ENCODE peak calls at places on chromosome X, in four cellular contexts. One of them, this sample, is unnamed. For H3K27me3 and H3K9me3, the result is how much of the 10 kb centered on the place peaks cover.

GRCh38 chrX:136250191-136251041 is 784 bp downstream of the MAP7D3 start:
- DNase-seq in body of pancreas: no peak
- DNase-seq in esophagus squamous epithelium: no peak
- DNase-seq in right cardiac atrium: peak
- DNase-seq in this sample: no peak

GRCh38 chrX:48709522-48710117 is 13.1 kb downstream of the SUV39H1 start:
- DNase-seq in body of pancreas: no peak
- DNase-seq in esophagus squamous epithelium: no peak
- DNase-seq in right cardiac atrium: no peak
- DNase-seq in this sample: no peak

GRCh38 chrX:341541-342101 is 23.0 kb upstream of the GTPBP6 start:
- DNase-seq in esophagus squamous epithelium: no peak
- DNase-seq in right cardiac atrium: no peak
- DNase-seq in body of pancreas: no peak
- DNase-seq in this sample: no peak

GRCh38 chrX:39760930-39761329 is 336.8 kb downstream of the BCOR start:
- DNase-seq in right cardiac atrium: no peak
- DNase-seq in body of pancreas: no peak
- DNase-seq in esophagus squamous epithelium: no peak
- DNase-seq in this sample: no peak

GRCh38 chrX:28586291-28586690 is 955 bp upstream of the IL1RAPL1 start:
- DNase-seq in body of pancreas: no peak
- DNase-seq in right cardiac atrium: peak
- DNase-seq in esophagus squamous epithelium: no peak
- DNase-seq in this sample: no peak

GRCh38 chrX:9291666-9292065 is 173.2 kb upstream of the TBL1X start:
- DNase-seq in esophagus squamous epithelium: no peak
- DNase-seq in body of pancreas: no peak
- DNase-seq in right cardiac atrium: no peak
- DNase-seq in this sample: no peak

GRCh38 chrX:121308276-121308805 is 260.9 kb downstream of the GLUD2 start:
- DNase-seq in esophagus squamous epithelium: no peak
- DNase-seq in right cardiac atrium: no peak
- DNase-seq in body of pancreas: peak
- DNase-seq in this sample: peak

GRCh38 chrX:12080265-12080664 is 58.0 kb upstream of the FRMPD4 start:
- DNase-seq in right cardiac atrium: no peak
- DNase-seq in esophagus squamous epithelium: no peak
- DNase-seq in body of pancreas: peak
- DNase-seq in this sample: no peak

GRCh38 chrX:363621-364375 is 22.9 kb downstream of the PPP2R3B start:
- DNase-seq in right cardiac atrium: no peak
- DNase-seq in esophagus squamous epithelium: no peak
- DNase-seq in body of pancreas: no peak
- DNase-seq in this sample: no peak

GRCh38 chrX:46865281-46865680 is 28.4 kb downstream of the RP2 start:
- DNase-seq in right cardiac atrium: no peak
- DNase-seq in esophagus squamous epithelium: no peak
- DNase-seq in body of pancreas: peak
- DNase-seq in this sample: no peak

GRCh38 chrX:40883021-40883619 is 147.8 kb upstream of the MED14 start:
- DNase-seq in right cardiac atrium: no peak
- DNase-seq in body of pancreas: no peak
- DNase-seq in esophagus squamous epithelium: no peak
- DNase-seq in this sample: no peak
- H3K27me3 ChIP-seq in right cardiac atrium: under half
- H3K27me3 ChIP-seq in body of pancreas: under half
- H3K27me3 ChIP-seq in esophagus squamous epithelium: under half
- H3K27me3 ChIP-seq in this sample: under half

GRCh38 chrX:144791298-144791697 is 456.0 kb upstream of the SPANXN1 start:
- DNase-seq in body of pancreas: no peak
- DNase-seq in right cardiac atrium: no peak
- DNase-seq in esophagus squamous epithelium: no peak
- DNase-seq in this sample: no peak
- H3K9me3 ChIP-seq in body of pancreas: under half
- H3K9me3 ChIP-seq in right cardiac atrium: under half
- H3K9me3 ChIP-seq in esophagus squamous epithelium: under half
- H3K9me3 ChIP-seq in this sample: under half

GRCh38 chrX:1646009-1646408 is 31.1 kb downstream of the ASMT start:
- DNase-seq in body of pancreas: no peak
- DNase-seq in esophagus squamous epithelium: no peak
- DNase-seq in right cardiac atrium: no peak
- DNase-seq in this sample: no peak

DNA sequence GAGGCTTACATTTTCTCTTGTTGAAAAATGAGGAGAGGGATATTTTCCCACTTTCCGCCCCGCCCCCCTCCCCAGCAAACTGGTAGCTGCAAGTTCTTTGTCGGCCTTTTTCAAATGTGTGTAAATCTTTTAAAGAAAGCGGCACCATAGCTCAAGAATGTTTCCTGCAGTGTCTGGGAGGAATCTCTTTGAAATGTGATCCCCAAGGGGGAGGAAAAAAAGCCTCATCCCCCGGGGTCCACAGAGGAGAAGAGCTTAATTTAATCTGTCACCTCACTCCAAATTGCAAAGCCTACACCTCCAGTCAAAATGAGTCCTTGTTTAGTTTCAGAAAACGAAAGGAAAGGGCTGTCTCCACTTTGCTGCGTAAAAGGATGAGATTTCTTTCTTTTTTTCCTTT is 34.8 kb downstream of the ASMT start:
- DNase-seq in right cardiac atrium: no peak
- DNase-seq in body of pancreas: no peak
- DNase-seq in esophagus squamous epithelium: no peak
- DNase-seq in this sample: no peak
- H3K4me3 ChIP-seq in right cardiac atrium: no peak
- H3K4me3 ChIP-seq in body of pancreas: no peak
- H3K4me3 ChIP-seq in esophagus squamous epithelium: no peak
- H3K4me3 ChIP-seq in this sample: no peak

GRCh38 chrX:63417649-63418048 is 66.5 kb upstream of the SPIN4 start:
- DNase-seq in right cardiac atrium: no peak
- DNase-seq in esophagus squamous epithelium: no peak
- DNase-seq in body of pancreas: no peak
- DNase-seq in this sample: no peak
- H3K27me3 ChIP-seq in right cardiac atrium: under half
- H3K27me3 ChIP-seq in esophagus squamous epithelium: under half
- H3K27me3 ChIP-seq in body of pancreas: under half
- H3K27me3 ChIP-seq in this sample: under half

GRCh38 chrX:63466690-63467089 is 115.6 kb upstream of the SPIN4 start:
- DNase-seq in esophagus squamous epithelium: no peak
- DNase-seq in right cardiac atrium: no peak
- DNase-seq in body of pancreas: no peak
- DNase-seq in this sample: no peak
- H3K9me3 ChIP-seq in esophagus squamous epithelium: under half
- H3K9me3 ChIP-seq in right cardiac atrium: under half
- H3K9me3 ChIP-seq in body of pancreas: under half
- H3K9me3 ChIP-seq in this sample: under half

DNA sequence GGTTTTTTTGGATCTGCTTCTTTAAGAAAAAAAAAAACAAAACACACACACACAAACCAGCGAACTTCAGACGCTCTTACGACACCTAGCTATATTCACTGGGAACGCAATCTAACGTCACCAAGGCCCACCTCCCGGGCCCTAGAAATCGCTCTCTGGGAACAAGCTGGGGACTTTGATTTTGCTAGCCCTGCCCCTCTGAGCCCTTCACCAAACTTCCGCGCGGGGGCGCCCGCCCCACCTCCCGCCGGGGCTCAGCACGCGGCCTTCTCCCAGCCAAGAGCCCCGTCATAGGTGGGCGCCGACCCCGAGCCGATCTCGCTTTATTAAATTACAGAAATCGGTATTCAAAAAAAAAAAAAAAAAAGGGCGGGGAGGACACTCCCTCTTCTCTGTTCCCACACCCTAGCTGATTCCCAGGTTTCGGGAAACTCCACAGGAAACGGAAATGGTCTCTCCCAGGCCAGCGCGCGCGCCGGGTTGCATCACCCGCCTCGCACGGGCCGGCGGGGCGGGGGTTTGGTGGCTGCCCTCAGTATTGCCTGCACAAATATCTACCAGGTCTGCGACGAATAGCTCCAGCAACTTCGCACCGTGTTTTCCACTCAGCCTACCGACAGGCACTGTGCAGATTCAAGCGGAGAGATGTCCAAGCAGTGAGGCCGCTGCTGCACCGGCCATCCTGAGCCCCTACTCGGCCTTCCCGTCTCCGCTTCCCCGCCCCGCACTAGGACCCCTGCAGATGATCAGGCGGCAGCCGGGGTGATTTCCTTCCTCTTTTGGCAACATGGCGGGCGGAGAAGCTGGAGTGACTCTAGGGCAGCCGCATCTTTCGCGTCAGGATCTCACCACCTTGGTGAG is at the start of gene EIF2S3:
- DNase-seq in right cardiac atrium: peak
- DNase-seq in esophagus squamous epithelium: peak
- DNase-seq in body of pancreas: peak
- DNase-seq in this sample: peak
- H3K4me3 ChIP-seq in right cardiac atrium: peak
- H3K4me3 ChIP-seq in esophagus squamous epithelium: no peak
- H3K4me3 ChIP-seq in body of pancreas: peak
- H3K4me3 ChIP-seq in this sample: no peak

GRCh38 chrX:10370976-10371375 is 214.2 kb downstream of the CLCN4 start:
- DNase-seq in body of pancreas: no peak
- DNase-seq in esophagus squamous epithelium: no peak
- DNase-seq in right cardiac atrium: no peak
- DNase-seq in this sample: no peak

GRCh38 chrX:10360121-10360520 is 203.3 kb downstream of the CLCN4 start:
- DNase-seq in esophagus squamous epithelium: no peak
- DNase-seq in body of pancreas: no peak
- DNase-seq in right cardiac atrium: peak
- DNase-seq in this sample: no peak

GRCh38 chrX:10365532-10366265 is 208.9 kb downstream of the CLCN4 start:
- DNase-seq in body of pancreas: no peak
- DNase-seq in right cardiac atrium: no peak
- DNase-seq in esophagus squamous epithelium: no peak
- DNase-seq in this sample: no peak
- H3K27me3 ChIP-seq in body of pancreas: under half
- H3K27me3 ChIP-seq in right cardiac atrium: under half
- H3K27me3 ChIP-seq in esophagus squamous epithelium: under half
- H3K27me3 ChIP-seq in this sample: under half

GRCh38 chrX:64843224-64843623 is 133.0 kb downstream of the ZC4H2 start:
- DNase-seq in right cardiac atrium: no peak
- DNase-seq in body of pancreas: no peak
- DNase-seq in esophagus squamous epithelium: no peak
- DNase-seq in this sample: no peak

DNA sequence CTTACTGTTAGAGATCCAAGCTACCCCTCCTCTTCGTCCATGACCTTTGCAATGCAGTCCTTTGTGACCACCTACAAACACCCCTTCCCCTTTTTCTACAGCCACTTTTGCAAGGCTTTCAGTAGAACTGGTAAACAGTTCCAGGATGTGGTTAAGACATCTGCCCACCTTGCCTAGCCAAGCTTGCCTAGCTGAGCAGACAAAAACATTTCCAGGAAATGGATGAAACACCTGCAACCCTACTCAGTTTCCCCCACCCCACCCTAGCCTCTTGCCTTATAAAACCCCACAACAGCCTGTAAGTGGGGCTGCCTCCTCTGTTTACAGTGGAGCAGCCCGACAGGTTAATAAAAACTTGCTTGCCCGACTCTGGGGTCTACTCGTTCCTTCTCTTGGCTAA is 133.8 kb downstream of the ZC4H2 start:
- DNase-seq in esophagus squamous epithelium: no peak
- DNase-seq in right cardiac atrium: no peak
- DNase-seq in body of pancreas: no peak
- DNase-seq in this sample: no peak
- H3K9me3 ChIP-seq in esophagus squamous epithelium: under half
- H3K9me3 ChIP-seq in right cardiac atrium: under half
- H3K9me3 ChIP-seq in body of pancreas: under half
- H3K9me3 ChIP-seq in this sample: under half

GRCh38 chrX:152640039-152640818 is 2.5 kb downstream of the GABRQ start:
- DNase-seq in body of pancreas: no peak
- DNase-seq in esophagus squamous epithelium: no peak
- DNase-seq in right cardiac atrium: no peak
- DNase-seq in this sample: no peak
- H3K4me3 ChIP-seq in body of pancreas: no peak
- H3K4me3 ChIP-seq in esophagus squamous epithelium: no peak
- H3K4me3 ChIP-seq in right cardiac atrium: no peak
- H3K4me3 ChIP-seq in this sample: no peak

This sample was measured in thyroid gland.